ENCODE peak calls at places on chromosomes 2 and 18, in four cellular contexts. A is heart left ventricle, M is NCI-H748 treated with DMSO at 0.1 percent for 48 hours, G is M059J. D is an unnamed sample.

GRCh38 chr2:165289069-165289468 is 49.9 kb downstream of the SCN2A start:
- DNase-seq in A (no peak), M (no peak), G (no peak), D (no peak)

GRCh38 chr2:73114273-73114867 is 1.6 kb upstream of the RAB11FIP5 start:
- DNase-seq in A (no peak), M (no peak), G (no peak), D (no peak)

GRCh38 chr2:150376627-150377335 is 110.7 kb downstream of the RND3 start:
- DNase-seq in A (peak), M (no peak), G (peak), D (no peak)

GRCh38 chr18:3205239-3205638 is 14.5 kb downstream of the MYOM1 start:
- DNase-seq in A (no peak), M (no peak), G (no peak), D (no peak)

GRCh38 chr2:240989451-240990265 is 8.8 kb upstream of the SNED1 start:
- DNase-seq in A (peak), M (no peak), G (peak), D (no peak)

GRCh38 chr2:120669121-120669952 is 66.3 kb upstream of the GLI2 start:
- DNase-seq in A (no peak), M (no peak), G (peak), D (no peak)

GRCh38 chr18:31512203-31512764 is 14.3 kb downstream of the DSG2 start:
- DNase-seq in A (no peak), M (no peak), G (peak), D (no peak)

GRCh38 chr2:191204443-191204842 is 40.8 kb upstream of the MYO1B start:
- DNase-seq in A (no peak), M (no peak), G (no peak), D (no peak)

GRCh38 chr2:233413046-233413445 is 58.8 kb downstream of the DGKD start:
- DNase-seq in A (no peak), M (no peak), G (peak), D (no peak)

GRCh38 chr2:237627463-237628321 is at the start of gene LRRFIP1:
- DNase-seq in A (peak), M (no peak), G (peak), D (no peak)

GRCh38 chr2:43508209-43508608 is 87.6 kb downstream of the THADA start:
- DNase-seq in A (no peak), M (no peak), G (no peak), D (no peak)

GRCh38 chr2:202221873-202222272 is 16.5 kb downstream of the SUMO1 start:
- DNase-seq in A (no peak), M (no peak), G (peak), D (no peak)

GRCh38 chr2:24365051-24365450 is 4.7 kb upstream of the ITSN2 start:
- DNase-seq in A (peak), M (peak), G (no peak), D (no peak)

GRCh38 chr18:10230072-10230471 is 224.4 kb upstream of the APCDD1 start:
- DNase-seq in A (no peak), M (no peak), G (peak), D (no peak)

GRCh38 chr2:171272039-171272438 is 111.3 kb upstream of the TLK1 start:
- DNase-seq in A (peak), M (no peak), G (peak), D (no peak)

GRCh38 chr2:74041726-74042125 is 57.0 kb downstream of the TET3 start:
- DNase-seq in A (no peak), M (no peak), G (no peak), D (no peak)

GRCh38 chr2:128468186-128468585 is 149.5 kb upstream of the HS6ST1 start:
- DNase-seq in A (no peak), M (no peak), G (no peak), D (no peak)

GRCh38 chr2:135175177-135175576 is 123.1 kb downstream of the RAB3GAP1 start:
- DNase-seq in A (no peak), M (no peak), G (no peak), D (no peak)

GRCh38 chr2:201806442-201806841 is at the start of gene CDK15:
- DNase-seq in A (peak), M (no peak), G (peak), D (no peak)

GRCh38 chr2:74181739-74182138 is 3.1 kb upstream of the MOB1A start:
- DNase-seq in A (peak), M (no peak), G (no peak), D (no peak)

GRCh38 chr2:222743263-222743865 is 71.9 kb downstream of the MOGAT1 start:
- DNase-seq in A (peak), M (no peak), G (no peak), D (no peak)

GRCh38 chr2:160411167-160411566 is 82.4 kb downstream of the RBMS1 start:
- DNase-seq in A (no peak), M (no peak), G (peak), D (no peak)

GRCh38 chr2:97708608-97709007 is 4.8 kb upstream of the ZAP70 start:
- DNase-seq in A (no peak), M (no peak), G (no peak), D (no peak)

GRCh38 chr2:151520976-151521375 is 111.3 kb downstream of the RIF1 start:
- DNase-seq in A (no peak), M (no peak), G (no peak), D (no peak)

GRCh38 chr2:196389670-196390069 is 218.3 kb upstream of the STK17B start:
- DNase-seq in A (no peak), M (no peak), G (no peak), D (no peak)

GRCh38 chr2:135471106-135471505 is 59.9 kb downstream of the ZRANB3 start:
- DNase-seq in A (no peak), M (no peak), G (no peak), D (no peak)

GRCh38 chr18:35616664-35617423 is 35.3 kb downstream of the GALNT1 start:
- DNase-seq in A (peak), M (no peak), G (peak), D (no peak)

GRCh38 chr2:121084137-121084680 is 200.8 kb downstream of the TFCP2L1 start:
- DNase-seq in A (no peak), M (no peak), G (no peak), D (no peak)

GRCh38 chr18:62754026-62754425 is 38.7 kb downstream of the PHLPP1 start:
- DNase-seq in A (no peak), M (no peak), G (no peak), D (no peak)

GRCh38 chr2:121884515-121884915 is 129.1 kb downstream of the TSN start:
- DNase-seq in A (no peak), M (no peak), G (no peak), D (no peak)

GRCh38 chr2:157782057-157782845 is 93.9 kb downstream of the ACVR1 start:
- DNase-seq in A (no peak), M (no peak), G (no peak), D (no peak)

GRCh38 chr18:39296293-39296888 is 1730.8 kb upstream of the CELF4 start:
- DNase-seq in A (no peak), M (no peak), G (no peak), D (no peak)